ENCODE peak calls at places on chromosomes 3 and 15, in eight cellular contexts. D, T, Z, G, J, W, F and A are unnamed samples.
A peak's percentile ranks its signal among the peaks of the same experiment; 100 is the strongest.

GRCh38 chr3:190038050-190038631 is 82.6 kb downstream of the P3H2 start:
- DNase-seq in D (no peak), T (peak; percentile 76), Z (no peak), G (no peak), J (peak; percentile 79), W (peak; percentile 25), F (peak; percentile 79), A (no peak)

GRCh38 chr3:132605374-132605792 is 8.3 kb downstream of the ACKR4 start:
- DNase-seq in D (no peak), T (no peak), Z (no peak), G (no peak), J (no peak), W (no peak), F (no peak), A (no peak)

GRCh38 chr15:44808557-44808956 is 72.2 kb downstream of the TRIM69 start:
- DNase-seq in D (no peak), T (no peak), Z (no peak), G (no peak), J (no peak), W (no peak), F (no peak), A (no peak)

GRCh38 chr15:80891006-80891405 is 98.6 kb downstream of the MESD start:
- DNase-seq in D (no peak), T (no peak), Z (no peak), G (no peak), J (no peak), W (no peak), F (no peak), A (no peak)

GRCh38 chr15:44537728-44538240 is 837 bp downstream of the EIF3J start:
- DNase-seq in D (no peak), T (no peak), Z (peak; percentile 27), G (no peak), J (no peak), W (no peak), F (peak; percentile 60), A (peak; percentile 15)

GRCh38 chr3:10709110-10709781 is 106.8 kb upstream of the SLC6A11 start:
- DNase-seq in D (no peak), T (no peak), Z (no peak), G (no peak), J (no peak), W (no peak), F (no peak), A (no peak)

GRCh38 chr3:184727357-184728060 is 15.6 kb upstream of the MAGEF1 start:
- DNase-seq in D (peak; percentile 55), T (peak; percentile 74), Z (peak; percentile 62), G (peak; percentile 89), J (no peak), W (peak; percentile 28), F (peak; percentile 71), A (peak; percentile 45)

GRCh38 chr15:91949361-91949760 is 95.9 kb downstream of the SLCO3A1 start:
- DNase-seq in D (no peak), T (no peak), Z (no peak), G (no peak), J (no peak), W (no peak), F (no peak), A (no peak)

GRCh38 chr3:190694335-190695001 is 168.0 kb downstream of the GMNC start:
- DNase-seq in D (no peak), T (no peak), Z (no peak), G (no peak), J (no peak), W (no peak), F (no peak), A (no peak)

GRCh38 chr3:106088270-106088669 is 219.5 kb upstream of the CBLB start:
- DNase-seq in D (no peak), T (no peak), Z (no peak), G (no peak), J (no peak), W (no peak), F (peak; percentile 21), A (no peak)

GRCh38 chr3:196661400-196661799 is 21.9 kb downstream of the NRROS start:
- DNase-seq in D (no peak), T (no peak), Z (no peak), G (no peak), J (peak; percentile 53), W (no peak), F (no peak), A (no peak)

GRCh38 chr3:124780767-124781485 is 50.7 kb downstream of the UMPS start:
- DNase-seq in D (peak; percentile 75), T (peak; percentile 40), Z (no peak), G (no peak), J (peak; percentile 91), W (peak; percentile 89), F (peak; percentile 65), A (no peak)

GRCh38 chr3:131717493-131717892 is 214.7 kb upstream of the MRPL3 start:
- DNase-seq in D (no peak), T (no peak), Z (no peak), G (no peak), J (no peak), W (no peak), F (no peak), A (no peak)

GRCh38 chr3:55476515-55476914 is 10.6 kb downstream of the WNT5A start:
- DNase-seq in D (no peak), T (no peak), Z (no peak), G (no peak), J (no peak), W (no peak), F (peak; percentile 85), A (no peak)

GRCh38 chr3:48415251-48415953 is 14.5 kb downstream of the PLXNB1 start:
- DNase-seq in D (no peak), T (no peak), Z (no peak), G (no peak), J (peak; percentile 49), W (no peak), F (no peak), A (no peak)

GRCh38 chr15:90838066-90838465 is 30.3 kb upstream of the FURIN start:
- DNase-seq in D (no peak), T (no peak), Z (no peak), G (no peak), J (no peak), W (no peak), F (no peak), A (peak; percentile 84)

GRCh38 chr15:39947401-39948197 is 13.7 kb downstream of the EIF2AK4 start:
- DNase-seq in D (no peak), T (no peak), Z (no peak), G (no peak), J (no peak), W (no peak), F (no peak), A (no peak)

GRCh38 chr15:44194397-44195150 is 497 bp downstream of the FRMD5 start:
- DNase-seq in D (no peak), T (peak; percentile 67), Z (no peak), G (peak; percentile 49), J (peak; percentile 78), W (peak; percentile 18), F (peak; percentile 59), A (peak; percentile 37)

GRCh38 chr3:105614288-105615030 is 247.8 kb downstream of the ALCAM start:
- DNase-seq in D (no peak), T (no peak), Z (no peak), G (no peak), J (no peak), W (no peak), F (peak; percentile 17), A (no peak)

DNA sequence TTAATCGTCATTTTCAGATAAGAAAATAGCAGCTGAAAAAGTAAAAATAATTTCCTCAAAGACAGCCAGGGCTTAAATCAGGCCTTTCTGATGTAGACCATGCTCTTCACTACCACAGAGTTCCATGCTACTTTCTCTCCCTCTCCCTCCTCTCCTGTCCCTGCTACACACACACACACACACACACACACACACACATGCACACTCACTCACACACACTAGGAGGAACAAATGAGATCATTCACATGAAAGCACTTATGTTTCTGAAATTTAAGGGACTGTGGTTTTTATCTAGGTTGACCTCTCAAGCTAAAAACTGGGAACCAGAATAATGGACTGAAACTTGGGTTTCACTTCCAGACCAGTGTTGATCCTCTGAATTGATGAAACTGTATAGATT is 4.1 kb upstream of the PSMA4 start:
- DNase-seq in D (no peak), T (no peak), Z (no peak), G (no peak), J (no peak), W (no peak), F (peak; percentile 27), A (no peak)
- H3K4me3 ChIP-seq in D (no peak overlapping the region), T (no peak overlapping the region), Z (no peak overlapping the region), G (no peak overlapping the region), J (no peak overlapping the region), W (no peak overlapping the region), F (no peak overlapping the region), A (no peak overlapping the region)

GRCh38 chr3:57261119-57261518 is 31.4 kb downstream of the ASB14 start:
- DNase-seq in D (no peak), T (no peak), Z (no peak), G (no peak), J (no peak), W (no peak), F (no peak), A (no peak)
- H3K36me3 ChIP-seq in D (peaks cover 51% of the 10 kb centered on the region), T (no peaks in the 10 kb centered on the region), Z (peaks cover 93% of the 10 kb centered on the region), G (peaks cover 6% of the 10 kb centered on the region), J (peaks cover 34% of the 10 kb centered on the region), W (peaks cover 93% of the 10 kb centered on the region), F (no peaks in the 10 kb centered on the region), A (peaks cover 23% of the 10 kb centered on the region)

DNA sequence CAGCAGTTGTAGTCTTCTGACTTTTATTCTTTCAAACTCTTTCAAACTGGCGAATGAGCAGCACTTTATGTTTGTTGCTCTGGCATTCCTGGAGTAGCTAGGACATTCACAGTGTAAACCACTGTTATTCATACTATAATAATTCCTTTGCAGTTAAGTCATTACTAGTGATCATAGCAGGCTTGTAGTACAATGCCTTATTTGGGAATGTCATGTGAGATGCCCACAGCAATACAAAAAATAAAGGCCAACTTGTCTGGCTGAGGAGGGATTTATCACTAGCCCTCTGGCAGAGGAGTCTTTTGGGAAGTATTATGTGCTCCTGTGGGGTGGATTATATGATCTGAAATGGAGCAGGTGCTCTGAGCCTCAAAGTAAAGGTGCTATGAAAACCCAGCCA is 197.2 kb downstream of the VGLL3 start:
- DNase-seq in D (no peak), T (no peak), Z (no peak), G (no peak), J (no peak), W (no peak), F (peak; percentile 98), A (no peak)
- H3K4me3 ChIP-seq in D (no peak overlapping the region), T (no peak overlapping the region), Z (no peak overlapping the region), G (no peak overlapping the region), J (no peak overlapping the region), W (no peak overlapping the region), F (no peak overlapping the region), A (no peak overlapping the region)

GRCh38 chr3:44117736-44118135 is 124.0 kb upstream of the TOPAZ1 start:
- DNase-seq in D (no peak), T (no peak), Z (no peak), G (no peak), J (no peak), W (no peak), F (no peak), A (no peak)

GRCh38 chr3:44120721-44121582 is 120.7 kb upstream of the TOPAZ1 start:
- DNase-seq in D (no peak), T (no peak), Z (no peak), G (no peak), J (no peak), W (peak; percentile 51), F (no peak), A (no peak)

GRCh38 chr3:44111482-44111881 is 130.2 kb upstream of the TOPAZ1 start:
- DNase-seq in D (no peak), T (no peak), Z (no peak), G (no peak), J (no peak), W (no peak), F (no peak), A (no peak)

GRCh38 chr3:44114142-44114541 is 127.5 kb upstream of the TOPAZ1 start:
- DNase-seq in D (no peak), T (peak; percentile 41), Z (peak; percentile 29), G (no peak), J (no peak), W (peak; percentile 31), F (peak; percentile 43), A (no peak)

GRCh38 chr3:44117239-44117638 is 124.4 kb upstream of the TOPAZ1 start:
- DNase-seq in D (no peak), T (no peak), Z (no peak), G (no peak), J (no peak), W (no peak), F (no peak), A (no peak)
- H3K36me3 ChIP-seq in D (no peaks in the 10 kb centered on the region), T (no peaks in the 10 kb centered on the region), Z (peaks cover 5% of the 10 kb centered on the region), G (no peaks in the 10 kb centered on the region), J (no peaks in the 10 kb centered on the region), W (no peaks in the 10 kb centered on the region), F (peaks cover 4% of the 10 kb centered on the region), A (no peaks in the 10 kb centered on the region)